ENCODE peak calls at places on chromosomes 6 and 20, in nine cellular contexts. R is bronchial epithelial cell, H is A549, N is psoas muscle, U is Calu3, O is brain microvascular endothelial cell, X is astrocyte, S is endothelial cell, A is fibroblast of lung. B is an unnamed sample.

GRCh38 chr6:42100029-42100901 is 42.2 kb downstream of the C6orf132 start:
- DNase-seq in X (peak), A (peak), S (no peak), U (peak), H (no peak), R (peak), O (peak), N (no peak), B (no peak)

GRCh38 chr6:46850781-46851180 is 57.6 kb downstream of the MEP1A start:
- DNase-seq in S (no peak), U (no peak), A (no peak), R (no peak), X (peak), N (no peak), O (peak), H (no peak), B (no peak)

GRCh38 chr20:25083141-25083772 is 1.3 kb upstream of the VSX1 start:
- DNase-seq in R (no peak), X (no peak), H (no peak), S (no peak), N (peak), U (no peak), O (no peak), A (no peak), B (no peak)

GRCh38 chr20:5550738-5551529 is 199.3 kb upstream of the SHLD1 start:
- DNase-seq in O (no peak), S (no peak), R (no peak), H (no peak), N (no peak), A (no peak), U (no peak), X (no peak), B (no peak)

GRCh38 chr20:57048027-57048869 is 218.2 kb downstream of the BMP7 start:
- DNase-seq in X (no peak), U (peak), S (peak), N (no peak), O (peak), H (peak), R (no peak), A (peak), B (no peak)

GRCh38 chr20:41094656-41095055 is 42.7 kb upstream of the PLCG1 start:
- DNase-seq in U (no peak), S (no peak), H (no peak), A (peak), R (no peak), N (no peak), X (peak), O (no peak), B (no peak)

GRCh38 chr6:139858444-139858843 is 484.0 kb upstream of the CITED2 start:
- DNase-seq in X (no peak), R (peak), U (peak), A (no peak), N (no peak), O (no peak), H (no peak), S (no peak), B (no peak)

GRCh38 chr6:99333068-99333467 is 16.4 kb downstream of the FAXC start:
- DNase-seq in R (no peak), O (no peak), U (no peak), X (no peak), S (no peak), A (no peak), H (no peak), N (no peak), B (no peak)

GRCh38 chr6:53896237-53896636 is 101.4 kb downstream of the LRRC1 start:
- DNase-seq in A (no peak), N (no peak), U (no peak), O (no peak), S (no peak), H (no peak), X (peak), R (peak), B (no peak)

GRCh38 chr6:79604583-79605037 is 26.5 kb upstream of the SH3BGRL2 start:
- DNase-seq in O (peak), A (no peak), N (no peak), U (no peak), R (peak), S (no peak), X (peak), H (peak), B (no peak)

GRCh38 chr6:142444800-142445405 is 143.1 kb downstream of the ADGRG6 start:
- DNase-seq in H (no peak), N (no peak), S (no peak), O (no peak), U (no peak), X (no peak), R (no peak), A (peak), B (no peak)

GRCh38 chr20:51639206-51639832 is 96.8 kb upstream of the NFATC2 start:
- DNase-seq in O (peak), N (peak), U (peak), S (peak), X (peak), R (peak), H (peak), A (peak), B (peak)

GRCh38 chr6:150343434-150343833 is 25.4 kb upstream of the IYD start:
- DNase-seq in X (peak), R (no peak), A (peak), S (no peak), H (no peak), O (peak), N (no peak), U (no peak), B (no peak)

GRCh38 chr20:34375977-34376430 is 12.9 kb downstream of the ITCH start:
- DNase-seq in H (no peak), O (no peak), U (no peak), N (no peak), R (no peak), A (no peak), X (no peak), S (no peak), B (no peak)

GRCh38 chr6:107179004-107179403 is 63.7 kb upstream of the BEND3 start:
- DNase-seq in R (peak), A (peak), U (peak), O (peak), S (no peak), H (no peak), N (no peak), X (no peak), B (no peak)

GRCh38 chr6:24330137-24330732 is 27.6 kb downstream of the DCDC2 start:
- DNase-seq in X (peak), U (peak), R (peak), S (no peak), H (no peak), N (no peak), A (no peak), O (no peak), B (no peak)

GRCh38 chr6:39102024-39102820 is 12.8 kb downstream of the SAYSD1 start:
- DNase-seq in X (peak), H (no peak), S (peak), U (no peak), A (peak), R (no peak), N (no peak), O (peak), B (no peak)
- TF ChIP-seq CTCF in X (peak), H (no peak), S (peak), U (no peak), A (peak), R (peak), N (peak), O (peak), B (peak)

GRCh38 chr20:53032021-53033001 is 60.2 kb downstream of the TSHZ2 start:
- DNase-seq in O (no peak), R (peak), H (no peak), A (peak), S (no peak), U (no peak), N (no peak), X (peak), B (no peak)

GRCh38 chr20:53033176-53033575 is 61.0 kb downstream of the TSHZ2 start:
- DNase-seq in R (no peak), H (no peak), X (peak), S (no peak), N (no peak), U (no peak), A (no peak), O (no peak), B (no peak)

GRCh38 chr20:53034899-53035298 is 62.7 kb downstream of the TSHZ2 start:
- DNase-seq in R (no peak), H (no peak), X (no peak), N (no peak), S (no peak), U (no peak), A (no peak), O (no peak), B (no peak)

GRCh38 chr20:53028337-53029007 is 56.3 kb downstream of the TSHZ2 start:
- DNase-seq in U (no peak), H (no peak), A (no peak), R (peak), O (no peak), S (no peak), X (peak), N (no peak), B (no peak)

GRCh38 chr20:53030061-53030460 is 57.9 kb downstream of the TSHZ2 start:
- DNase-seq in X (no peak), R (no peak), H (no peak), U (no peak), A (no peak), N (no peak), O (no peak), S (no peak), B (no peak)
- TF ChIP-seq CTCF in X (no peak), R (no peak), H (no peak), U (no peak), A (no peak), N (no peak), O (no peak), S (no peak), B (no peak)

DNA sequence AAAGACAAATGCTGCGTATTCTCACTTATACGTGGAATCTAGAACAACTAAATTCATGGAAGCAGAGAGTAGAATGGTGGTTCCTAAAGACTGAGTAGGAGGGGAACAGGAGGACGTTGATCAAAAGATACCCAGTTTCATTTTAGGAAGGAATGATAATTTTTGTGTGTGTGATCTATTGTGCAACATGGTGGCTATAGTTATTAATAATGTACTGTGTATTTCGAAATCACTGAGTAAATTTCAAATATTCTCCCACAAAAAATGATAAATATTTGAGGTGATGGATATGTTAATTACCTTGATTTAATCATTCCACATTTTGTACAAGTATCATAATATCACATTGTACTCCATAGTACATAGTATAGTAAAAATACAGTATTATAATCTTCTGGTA is 187.5 kb downstream of the MOXD1 start:
- DNase-seq in N (no peak), O (no peak), H (no peak), U (no peak), R (no peak), X (no peak), S (no peak), A (no peak), B (no peak)
- TF ChIP-seq CTCF in N (no peak), O (no peak), H (no peak), U (no peak), R (no peak), X (no peak), S (no peak), A (no peak), B (no peak)

GRCh38 chr6:100730581-100730980 is 150.5 kb downstream of the ASCC3 start:
- DNase-seq in A (no peak), U (no peak), N (no peak), X (no peak), R (no peak), S (no peak), H (no peak), O (no peak), B (no peak)
- TF ChIP-seq CTCF in A (no peak), U (no peak), N (no peak), X (no peak), R (no peak), S (no peak), H (no peak), O (no peak), B (no peak)

GRCh38 chr20:11850901-11851300 is 66.8 kb upstream of the BTBD3 start:
- DNase-seq in A (peak), H (no peak), S (no peak), O (peak), N (no peak), R (peak), U (no peak), X (peak), B (no peak)
- TF ChIP-seq CTCF in A (no peak), H (no peak), S (no peak), O (no peak), N (no peak), R (no peak), U (no peak), X (no peak), B (no peak)

DNA sequence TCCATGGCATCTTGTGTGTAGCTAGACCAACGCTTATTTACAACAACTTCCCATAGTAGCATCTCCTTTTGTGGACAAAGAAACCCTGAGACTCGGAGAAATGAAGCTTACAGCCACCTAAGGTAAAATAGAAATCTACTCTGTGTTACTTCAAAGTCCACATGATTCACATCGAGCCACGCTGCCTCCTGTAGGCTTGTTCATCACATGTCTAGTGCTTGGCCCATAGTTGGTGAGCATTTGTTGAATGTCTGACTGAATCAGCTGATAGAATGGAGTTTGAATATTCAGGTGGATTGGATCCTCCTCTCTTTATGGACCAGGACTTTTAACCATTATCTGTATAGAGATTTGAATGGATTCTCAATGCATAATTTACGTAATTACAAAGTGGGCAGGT is 130.7 kb downstream of the CCDC170 start:
- DNase-seq in R (no peak), U (no peak), S (no peak), O (no peak), N (no peak), X (no peak), A (no peak), H (no peak), B (no peak)
- TF ChIP-seq CTCF in R (no peak), U (no peak), S (no peak), O (no peak), N (no peak), X (no peak), A (no peak), H (no peak), B (no peak)

DNA sequence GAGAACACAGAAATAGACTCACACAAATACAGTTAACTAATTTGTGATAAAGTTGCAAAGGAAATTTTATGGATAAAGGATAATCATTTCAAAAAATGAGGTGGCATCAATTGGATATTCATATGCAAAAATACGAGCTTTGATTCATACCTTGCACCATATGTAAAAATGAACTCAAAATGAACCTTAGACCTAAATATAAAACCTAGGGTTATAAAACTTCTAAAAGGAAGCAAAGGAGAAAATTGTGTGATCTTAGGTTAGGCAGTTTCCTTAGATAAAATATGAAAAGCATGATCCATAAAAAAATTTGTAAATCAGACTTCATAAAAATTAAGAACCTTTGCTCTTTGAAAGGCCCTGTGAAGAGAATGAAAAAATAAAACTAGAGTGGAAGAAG is 85.5 kb downstream of the F13A1 start:
- DNase-seq in A (no peak), N (no peak), U (no peak), O (no peak), R (no peak), H (no peak), X (no peak), S (no peak), B (no peak)
- TF ChIP-seq CTCF in A (no peak), N (no peak), U (no peak), O (no peak), R (no peak), H (no peak), X (no peak), S (no peak), B (no peak)

GRCh38 chr20:49674383-49675352 is 39.0 kb downstream of the B4GALT5 start:
- DNase-seq in S (no peak), A (peak), H (peak), O (no peak), R (peak), X (peak), N (no peak), U (no peak), B (no peak)
- TF ChIP-seq CTCF in S (no peak), A (no peak), H (no peak), O (no peak), R (peak), X (no peak), N (no peak), U (no peak), B (no peak)

B was measured in mesothelial cell of epicardium.